ENCODE peak calls at places on chromosomes 2 and 18, in ten cellular contexts. V, Y, R, E, T, I, H, X, W and A are unnamed samples.

GRCh38 chr18:64809801-64810200 is 660.9 kb upstream of the LINC00305 start:
- DNase-seq in V (peak), Y (no peak), R (no peak), E (no peak), T (no peak), I (no peak), H (no peak), X (no peak), W (no peak), A (no peak)

GRCh38 chr2:40654346-40654745 is 202.5 kb upstream of the SLC8A1 start:
- DNase-seq in V (no peak), Y (no peak), R (no peak), E (no peak), T (no peak), I (no peak), H (no peak), X (no peak), W (no peak), A (no peak)

GRCh38 chr2:109005686-109006204 is 16.7 kb upstream of the EDAR start:
- DNase-seq in V (no peak), Y (no peak), R (no peak), E (no peak), T (no peak), I (no peak), H (no peak), X (peak), W (no peak), A (no peak)

GRCh38 chr2:127225186-127225960 is 5.3 kb upstream of the CYP27C1 start:
- DNase-seq in V (no peak), Y (peak), R (no peak), E (no peak), T (no peak), I (no peak), H (no peak), X (no peak), W (no peak), A (no peak)

GRCh38 chr2:112055833-112056625 is 960 bp downstream of the TMEM87B start:
- DNase-seq in V (peak), Y (peak), R (peak), E (peak), T (no peak), I (no peak), H (peak), X (no peak), W (peak), A (no peak)

GRCh38 chr2:127582863-127583861 is 47.7 kb downstream of the MYO7B start:
- DNase-seq in V (no peak), Y (no peak), R (no peak), E (no peak), T (no peak), I (no peak), H (no peak), X (no peak), W (no peak), A (no peak)

GRCh38 chr18:3132700-3133099 is 87.1 kb downstream of the MYOM1 start:
- DNase-seq in V (no peak), Y (no peak), R (no peak), E (no peak), T (no peak), I (no peak), H (no peak), X (no peak), W (no peak), A (no peak)

GRCh38 chr2:120469486-120469885 is 123.5 kb downstream of the INHBB start:
- DNase-seq in V (no peak), Y (no peak), R (no peak), E (no peak), T (no peak), I (no peak), H (no peak), X (no peak), W (no peak), A (no peak)

GRCh38 chr18:22465859-22466602 is 48.3 kb upstream of the CTAGE1 start:
- DNase-seq in V (no peak), Y (peak), R (no peak), E (peak), T (no peak), I (peak), H (no peak), X (no peak), W (no peak), A (no peak)

GRCh38 chr2:169895294-169895985 is 68.2 kb downstream of the UBR3 start:
- DNase-seq in V (no peak), Y (no peak), R (no peak), E (no peak), T (no peak), I (no peak), H (no peak), X (no peak), W (no peak), A (no peak)

GRCh38 chr2:193806088-193806774 is 1611.5 kb upstream of the TMEFF2 start:
- DNase-seq in V (no peak), Y (no peak), R (no peak), E (no peak), T (no peak), I (no peak), H (no peak), X (no peak), W (no peak), A (no peak)

GRCh38 chr18:79182047-79182713 is 113.0 kb downstream of the ATP9B start:
- DNase-seq in V (no peak), Y (no peak), R (no peak), E (no peak), T (no peak), I (no peak), H (no peak), X (no peak), W (peak), A (no peak)

GRCh38 chr2:218635719-218636118 is 23.7 kb downstream of the ZNF142 start:
- DNase-seq in V (no peak), Y (no peak), R (no peak), E (no peak), T (no peak), I (no peak), H (no peak), X (no peak), W (no peak), A (no peak)

GRCh38 chr2:240435955-240436625 is 627 bp downstream of the GPC1 start:
- DNase-seq in V (no peak), Y (no peak), R (peak), E (no peak), T (no peak), I (no peak), H (no peak), X (peak), W (peak), A (no peak)

GRCh38 chr18:47997338-47997780 is 66.9 kb upstream of the SMAD2 start:
- DNase-seq in V (no peak), Y (no peak), R (no peak), E (no peak), T (no peak), I (peak), H (no peak), X (no peak), W (peak), A (peak)

GRCh38 chr2:235666240-235666781 is 172.5 kb downstream of the AGAP1 start:
- DNase-seq in V (peak), Y (peak), R (no peak), E (no peak), T (peak), I (peak), H (no peak), X (no peak), W (peak), A (no peak)

GRCh38 chr18:45639424-45639823 is 24.1 kb downstream of the SLC14A2 start:
- DNase-seq in V (no peak), Y (no peak), R (no peak), E (no peak), T (no peak), I (no peak), H (no peak), X (no peak), W (no peak), A (no peak)

GRCh38 chr18:6661692-6662415 is 67.7 kb upstream of the ARHGAP28 start:
- DNase-seq in V (no peak), Y (no peak), R (no peak), E (no peak), T (no peak), I (peak), H (no peak), X (no peak), W (no peak), A (no peak)

GRCh38 chr2:127324635-127325034 is 30.7 kb upstream of the ERCC3 start:
- DNase-seq in V (no peak), Y (no peak), R (no peak), E (no peak), T (no peak), I (peak), H (no peak), X (no peak), W (peak), A (no peak)

GRCh38 chr2:15642334-15643208 is 50.9 kb downstream of the DDX1 start:
- DNase-seq in V (no peak), Y (no peak), R (no peak), E (no peak), T (no peak), I (peak), H (no peak), X (no peak), W (no peak), A (no peak)

GRCh38 chr2:127174176-127174575 is 45.9 kb downstream of the CYP27C1 start:
- DNase-seq in V (no peak), Y (no peak), R (no peak), E (no peak), T (no peak), I (no peak), H (no peak), X (no peak), W (peak), A (peak)

GRCh38 chr2:28082131-28082530 is 191.6 kb downstream of the BABAM2 start:
- DNase-seq in V (no peak), Y (no peak), R (no peak), E (no peak), T (no peak), I (no peak), H (no peak), X (no peak), W (no peak), A (no peak)

GRCh38 chr18:6759579-6759978 is 30.1 kb downstream of the ARHGAP28 start:
- DNase-seq in V (no peak), Y (no peak), R (no peak), E (no peak), T (no peak), I (no peak), H (no peak), X (no peak), W (no peak), A (no peak)

DNA sequence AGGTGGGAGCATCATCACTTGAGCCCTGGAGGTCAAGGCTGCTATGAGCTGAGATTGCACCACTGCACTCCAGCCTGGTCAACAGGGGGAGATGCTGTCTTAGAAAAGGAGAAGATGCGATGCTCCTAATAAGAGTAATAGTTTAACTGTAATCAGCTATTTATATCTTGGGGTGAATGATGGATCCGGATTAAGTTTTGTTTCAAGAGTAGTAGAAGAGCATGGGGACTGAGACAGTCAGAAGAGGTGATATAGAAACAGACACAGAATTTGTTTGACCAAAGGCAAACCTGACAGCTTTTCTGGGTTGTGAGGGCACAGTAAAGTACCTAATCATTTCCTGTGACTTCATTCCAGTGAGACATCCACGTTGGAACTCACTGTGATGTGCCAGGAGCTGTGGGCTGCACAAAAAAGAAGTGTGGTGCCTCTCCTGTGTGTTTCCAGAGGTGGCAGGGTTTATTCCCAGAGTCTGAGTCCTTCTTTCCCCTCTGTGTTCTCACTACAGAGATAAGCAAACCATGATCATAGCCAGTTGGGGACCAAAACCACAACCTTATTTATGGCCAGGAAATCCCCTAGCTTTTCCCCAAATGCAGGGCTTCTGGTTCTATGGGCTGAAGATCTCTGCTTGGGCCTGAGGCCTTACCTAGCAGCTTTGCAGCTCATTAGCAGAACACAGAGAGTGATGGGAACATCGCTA is 113.7 kb downstream of the XRCC5 start:
- DNase-seq in V (no peak), Y (no peak), R (no peak), E (no peak), T (no peak), I (no peak), H (peak), X (no peak), W (peak), A (no peak)
- TF ChIP-seq CTCF in V (no peak), Y (peak), R (peak), E (no peak), T (peak), I (peak), H (peak), X (no peak), W (peak), A (peak)

GRCh38 chr2:98308068-98308467 is 38.2 kb upstream of the CNGA3 start:
- DNase-seq in V (peak), Y (no peak), R (no peak), E (no peak), T (no peak), I (no peak), H (no peak), X (no peak), W (no peak), A (no peak)
- TF ChIP-seq CTCF in V (no peak), Y (no peak), R (no peak), E (no peak), T (no peak), I (no peak), H (no peak), X (no peak), W (no peak), A (no peak)

GRCh38 chr18:46794607-46795006 is 37.8 kb upstream of the ST8SIA5 start:
- DNase-seq in V (no peak), Y (no peak), R (no peak), E (no peak), T (no peak), I (no peak), H (no peak), X (no peak), W (peak), A (no peak)

GRCh38 chr18:46787674-46788073 is 30.8 kb upstream of the ST8SIA5 start:
- DNase-seq in V (no peak), Y (no peak), R (no peak), E (no peak), T (no peak), I (no peak), H (no peak), X (no peak), W (no peak), A (no peak)

DNA sequence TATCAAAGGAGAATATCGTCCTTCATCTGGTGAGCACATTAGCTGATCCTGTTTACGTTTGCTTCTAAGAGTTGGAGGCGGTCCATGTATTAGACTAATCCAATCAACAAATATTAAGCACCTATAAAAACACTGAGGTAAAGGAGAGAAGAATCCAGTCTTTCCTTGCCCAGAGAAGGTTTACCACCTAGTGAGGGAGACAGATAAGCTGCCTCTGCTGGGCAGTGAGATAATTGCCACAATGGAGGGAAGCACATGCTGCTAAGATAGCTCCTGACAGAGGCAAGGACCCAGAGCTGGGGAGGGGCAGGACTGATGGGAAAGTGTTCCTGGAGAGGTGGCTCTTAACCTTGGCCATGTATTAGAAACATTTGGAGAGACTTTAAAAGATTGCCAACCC is 36.7 kb upstream of the ST8SIA5 start:
- DNase-seq in V (no peak), Y (no peak), R (no peak), E (no peak), T (no peak), I (no peak), H (no peak), X (no peak), W (no peak), A (no peak)
- TF ChIP-seq CTCF in V (no peak), Y (no peak), R (no peak), E (no peak), T (no peak), I (peak), H (no peak), X (no peak), W (peak), A (peak)

GRCh38 chr2:176269319-176270099 is at the start of gene MTX2:
- DNase-seq in V (peak), Y (no peak), R (peak), E (no peak), T (peak), I (peak), H (peak), X (peak), W (peak), A (peak)
- TF ChIP-seq CTCF in V (no peak), Y (peak), R (no peak), E (no peak), T (peak), I (no peak), H (peak), X (no peak), W (peak), A (no peak)

GRCh38 chr2:20192781-20193180 is 32.1 kb downstream of the SDC1 start:
- DNase-seq in V (no peak), Y (no peak), R (no peak), E (no peak), T (no peak), I (no peak), H (no peak), X (no peak), W (no peak), A (no peak)

GRCh38 chr2:20191714-20192569 is 33.0 kb downstream of the SDC1 start:
- DNase-seq in V (no peak), Y (no peak), R (peak), E (no peak), T (no peak), I (no peak), H (no peak), X (peak), W (no peak), A (no peak)

GRCh38 chr2:20190170-20190569 is 34.8 kb downstream of the SDC1 start:
- DNase-seq in V (no peak), Y (no peak), R (no peak), E (no peak), T (no peak), I (no peak), H (no peak), X (no peak), W (no peak), A (no peak)

GRCh38 chr2:20189299-20189931 is 35.5 kb downstream of the SDC1 start:
- DNase-seq in V (no peak), Y (no peak), R (no peak), E (no peak), T (no peak), I (no peak), H (no peak), X (no peak), W (no peak), A (no peak)

GRCh38 chr2:20190862-20191713 is 33.8 kb downstream of the SDC1 start:
- DNase-seq in V (peak), Y (no peak), R (no peak), E (no peak), T (peak), I (no peak), H (no peak), X (no peak), W (peak), A (no peak)
- TF ChIP-seq CTCF in V (no peak), Y (peak), R (no peak), E (no peak), T (peak), I (no peak), H (no peak), X (peak), W (peak), A (peak)

DNA sequence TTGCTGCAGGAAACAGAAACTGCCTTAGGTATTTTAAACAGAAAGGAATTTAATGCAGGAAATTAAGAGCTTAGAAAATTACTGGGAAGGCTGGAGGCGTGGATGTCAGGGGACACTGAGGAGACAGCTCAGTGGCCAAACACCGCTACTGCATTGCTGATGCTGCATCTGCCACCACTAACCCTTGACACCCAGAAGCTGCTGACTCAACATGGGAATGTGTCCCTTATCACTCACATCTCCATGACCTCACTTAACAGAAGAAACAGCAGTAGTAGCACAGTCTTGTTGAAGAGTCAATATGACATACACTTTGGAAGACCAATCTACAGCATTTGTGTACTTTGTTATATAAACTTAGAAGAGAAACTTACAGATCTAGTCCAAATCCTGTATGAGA is 906.1 kb downstream of the SLC4A3 start:
- DNase-seq in V (no peak), Y (no peak), R (no peak), E (no peak), T (no peak), I (no peak), H (no peak), X (no peak), W (peak), A (no peak)
- TF ChIP-seq CTCF in V (no peak), Y (peak), R (no peak), E (no peak), T (peak), I (peak), H (peak), X (peak), W (peak), A (no peak)

DNA sequence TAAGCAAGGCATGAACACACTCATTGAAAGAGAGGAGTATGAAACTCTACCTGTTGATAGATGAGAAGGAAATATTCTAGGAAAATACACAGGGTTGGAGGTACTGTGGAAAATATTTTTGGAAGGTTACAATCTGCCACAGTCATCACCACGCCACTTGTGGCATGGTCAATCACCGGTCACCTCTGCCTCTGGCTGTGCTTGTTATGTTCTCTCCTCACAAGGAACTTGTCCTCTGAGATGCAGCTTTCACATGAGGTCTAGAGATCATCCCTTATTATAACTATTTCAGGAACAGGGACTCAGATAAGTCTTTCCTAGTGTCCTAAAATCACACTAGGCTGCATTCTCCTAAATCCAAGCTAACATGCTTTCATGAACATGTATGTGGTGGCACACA is 294.8 kb downstream of the RDH14 start:
- DNase-seq in V (no peak), Y (no peak), R (no peak), E (no peak), T (no peak), I (no peak), H (no peak), X (no peak), W (no peak), A (no peak)
- TF ChIP-seq CTCF in V (no peak), Y (no peak), R (no peak), E (no peak), T (no peak), I (no peak), H (no peak), X (no peak), W (no peak), A (no peak)